ENCODE peak calls at places on chromosomes 11 and 22, in eight cellular contexts. One of them, this sample, is unnamed.

GRCh38 chr11:116202922-116203321 is 569.9 kb downstream of the BUD13 start:
- DNase-seq in GM12892: no peak
- DNase-seq in activated T-helper 1 cell treated with anti-CD3 and anti-CD28 coated beads, Interleukin-12 subunit alpha, Interleukin-12 subunit beta, Interleukin-2, Interleukin-4 antibody, amounts not matched to agents 30 ng/mL and 10 ng/mL and 1 ng/mL, durations not matched to agents 14 hours and 24 hours and 36 hours: no peak
- DNase-seq in GM23248: no peak
- DNase-seq in body of pancreas: no peak
- DNase-seq in activated naive CD4-positive, alpha-beta T cell treated with anti-CD3 and anti-CD28 coated beads, Interleukin-2, amount 50 U/mL, for 16 hours: no peak
- DNase-seq in chondrocyte: no peak
- DNase-seq in mucosa of descending colon: no peak
- DNase-seq in this sample: no peak

GRCh38 chr22:47663615-47664605 is 901.5 kb downstream of the TBC1D22A start:
- DNase-seq in chondrocyte: no peak
- DNase-seq in activated naive CD4-positive, alpha-beta T cell treated with anti-CD3 and anti-CD28 coated beads, Interleukin-2, amount 50 U/mL, for 16 hours: no peak
- DNase-seq in GM23248: no peak
- DNase-seq in activated T-helper 1 cell treated with anti-CD3 and anti-CD28 coated beads, Interleukin-12 subunit alpha, Interleukin-12 subunit beta, Interleukin-2, Interleukin-4 antibody, amounts not matched to agents 30 ng/mL and 10 ng/mL and 1 ng/mL, durations not matched to agents 14 hours and 24 hours and 36 hours: no peak
- DNase-seq in body of pancreas: no peak
- DNase-seq in GM12892: no peak
- DNase-seq in mucosa of descending colon: no peak
- DNase-seq in this sample: no peak

GRCh38 chr11:36455658-36456111 is 54.4 kb downstream of the TRAF6 start:
- DNase-seq in activated T-helper 1 cell treated with anti-CD3 and anti-CD28 coated beads, Interleukin-12 subunit alpha, Interleukin-12 subunit beta, Interleukin-2, Interleukin-4 antibody, amounts not matched to agents 30 ng/mL and 10 ng/mL and 1 ng/mL, durations not matched to agents 14 hours and 24 hours and 36 hours: no peak
- DNase-seq in body of pancreas: peak
- DNase-seq in GM12892: no peak
- DNase-seq in GM23248: peak
- DNase-seq in mucosa of descending colon: peak
- DNase-seq in chondrocyte: peak
- DNase-seq in activated naive CD4-positive, alpha-beta T cell treated with anti-CD3 and anti-CD28 coated beads, Interleukin-2, amount 50 U/mL, for 16 hours: no peak
- DNase-seq in this sample: peak

GRCh38 chr11:120058931-120059330 is 79.0 kb downstream of the TRIM29 start:
- DNase-seq in GM12892: no peak
- DNase-seq in body of pancreas: no peak
- DNase-seq in activated T-helper 1 cell treated with anti-CD3 and anti-CD28 coated beads, Interleukin-12 subunit alpha, Interleukin-12 subunit beta, Interleukin-2, Interleukin-4 antibody, amounts not matched to agents 30 ng/mL and 10 ng/mL and 1 ng/mL, durations not matched to agents 14 hours and 24 hours and 36 hours: no peak
- DNase-seq in chondrocyte: no peak
- DNase-seq in mucosa of descending colon: no peak
- DNase-seq in GM23248: no peak
- DNase-seq in activated naive CD4-positive, alpha-beta T cell treated with anti-CD3 and anti-CD28 coated beads, Interleukin-2, amount 50 U/mL, for 16 hours: no peak
- DNase-seq in this sample: no peak

GRCh38 chr22:41382098-41382578 is 396 bp downstream of the TEF start:
- DNase-seq in body of pancreas: peak
- DNase-seq in GM23248: peak
- DNase-seq in mucosa of descending colon: peak
- DNase-seq in activated naive CD4-positive, alpha-beta T cell treated with anti-CD3 and anti-CD28 coated beads, Interleukin-2, amount 50 U/mL, for 16 hours: peak
- DNase-seq in activated T-helper 1 cell treated with anti-CD3 and anti-CD28 coated beads, Interleukin-12 subunit alpha, Interleukin-12 subunit beta, Interleukin-2, Interleukin-4 antibody, amounts not matched to agents 30 ng/mL and 10 ng/mL and 1 ng/mL, durations not matched to agents 14 hours and 24 hours and 36 hours: peak
- DNase-seq in chondrocyte: no peak
- DNase-seq in GM12892: peak
- DNase-seq in this sample: no peak

GRCh38 chr11:1470681-1471611 is 15.6 kb downstream of the MOB2 start:
- DNase-seq in body of pancreas: no peak
- DNase-seq in mucosa of descending colon: no peak
- DNase-seq in activated naive CD4-positive, alpha-beta T cell treated with anti-CD3 and anti-CD28 coated beads, Interleukin-2, amount 50 U/mL, for 16 hours: no peak
- DNase-seq in activated T-helper 1 cell treated with anti-CD3 and anti-CD28 coated beads, Interleukin-12 subunit alpha, Interleukin-12 subunit beta, Interleukin-2, Interleukin-4 antibody, amounts not matched to agents 30 ng/mL and 10 ng/mL and 1 ng/mL, durations not matched to agents 14 hours and 24 hours and 36 hours: no peak
- DNase-seq in GM23248: no peak
- DNase-seq in chondrocyte: peak
- DNase-seq in GM12892: no peak
- DNase-seq in this sample: no peak

GRCh38 chr11:33161120-33162005 is at the start of gene CSTF3:
- DNase-seq in activated naive CD4-positive, alpha-beta T cell treated with anti-CD3 and anti-CD28 coated beads, Interleukin-2, amount 50 U/mL, for 16 hours: peak
- DNase-seq in GM12892: peak
- DNase-seq in body of pancreas: peak
- DNase-seq in activated T-helper 1 cell treated with anti-CD3 and anti-CD28 coated beads, Interleukin-12 subunit alpha, Interleukin-12 subunit beta, Interleukin-2, Interleukin-4 antibody, amounts not matched to agents 30 ng/mL and 10 ng/mL and 1 ng/mL, durations not matched to agents 14 hours and 24 hours and 36 hours: peak
- DNase-seq in GM23248: peak
- DNase-seq in mucosa of descending colon: peak
- DNase-seq in chondrocyte: peak
- DNase-seq in this sample: peak

GRCh38 chr11:67266424-67267187 is at the start of gene GRK2:
- DNase-seq in GM23248: peak
- DNase-seq in chondrocyte: peak
- DNase-seq in GM12892: no peak
- DNase-seq in activated naive CD4-positive, alpha-beta T cell treated with anti-CD3 and anti-CD28 coated beads, Interleukin-2, amount 50 U/mL, for 16 hours: peak
- DNase-seq in body of pancreas: peak
- DNase-seq in activated T-helper 1 cell treated with anti-CD3 and anti-CD28 coated beads, Interleukin-12 subunit alpha, Interleukin-12 subunit beta, Interleukin-2, Interleukin-4 antibody, amounts not matched to agents 30 ng/mL and 10 ng/mL and 1 ng/mL, durations not matched to agents 14 hours and 24 hours and 36 hours: no peak
- DNase-seq in mucosa of descending colon: no peak
- DNase-seq in this sample: no peak

GRCh38 chr22:28994522-28994921 is 67.1 kb downstream of the C22orf31 start:
- DNase-seq in chondrocyte: no peak
- DNase-seq in body of pancreas: no peak
- DNase-seq in GM12892: no peak
- DNase-seq in GM23248: no peak
- DNase-seq in activated naive CD4-positive, alpha-beta T cell treated with anti-CD3 and anti-CD28 coated beads, Interleukin-2, amount 50 U/mL, for 16 hours: no peak
- DNase-seq in mucosa of descending colon: no peak
- DNase-seq in activated T-helper 1 cell treated with anti-CD3 and anti-CD28 coated beads, Interleukin-12 subunit alpha, Interleukin-12 subunit beta, Interleukin-2, Interleukin-4 antibody, amounts not matched to agents 30 ng/mL and 10 ng/mL and 1 ng/mL, durations not matched to agents 14 hours and 24 hours and 36 hours: no peak
- DNase-seq in this sample: no peak

GRCh38 chr22:26643368-26644100 is 13.9 kb upstream of the MIAT start:
- DNase-seq in activated T-helper 1 cell treated with anti-CD3 and anti-CD28 coated beads, Interleukin-12 subunit alpha, Interleukin-12 subunit beta, Interleukin-2, Interleukin-4 antibody, amounts not matched to agents 30 ng/mL and 10 ng/mL and 1 ng/mL, durations not matched to agents 14 hours and 24 hours and 36 hours: no peak
- DNase-seq in mucosa of descending colon: no peak
- DNase-seq in activated naive CD4-positive, alpha-beta T cell treated with anti-CD3 and anti-CD28 coated beads, Interleukin-2, amount 50 U/mL, for 16 hours: no peak
- DNase-seq in chondrocyte: no peak
- DNase-seq in GM23248: no peak
- DNase-seq in GM12892: no peak
- DNase-seq in body of pancreas: no peak
- DNase-seq in this sample: no peak

GRCh38 chr11:125679837-125680236 is 810 bp downstream of the ACRV1 start:
- DNase-seq in GM12892: no peak
- DNase-seq in body of pancreas: no peak
- DNase-seq in GM23248: no peak
- DNase-seq in mucosa of descending colon: no peak
- DNase-seq in activated naive CD4-positive, alpha-beta T cell treated with anti-CD3 and anti-CD28 coated beads, Interleukin-2, amount 50 U/mL, for 16 hours: no peak
- DNase-seq in chondrocyte: no peak
- DNase-seq in activated T-helper 1 cell treated with anti-CD3 and anti-CD28 coated beads, Interleukin-12 subunit alpha, Interleukin-12 subunit beta, Interleukin-2, Interleukin-4 antibody, amounts not matched to agents 30 ng/mL and 10 ng/mL and 1 ng/mL, durations not matched to agents 14 hours and 24 hours and 36 hours: no peak
- DNase-seq in this sample: no peak

GRCh38 chr11:65434057-65434666 is 11.6 kb downstream of the NEAT1 start:
- DNase-seq in activated T-helper 1 cell treated with anti-CD3 and anti-CD28 coated beads, Interleukin-12 subunit alpha, Interleukin-12 subunit beta, Interleukin-2, Interleukin-4 antibody, amounts not matched to agents 30 ng/mL and 10 ng/mL and 1 ng/mL, durations not matched to agents 14 hours and 24 hours and 36 hours: no peak
- DNase-seq in body of pancreas: no peak
- DNase-seq in GM12892: no peak
- DNase-seq in mucosa of descending colon: no peak
- DNase-seq in GM23248: peak
- DNase-seq in chondrocyte: no peak
- DNase-seq in activated naive CD4-positive, alpha-beta T cell treated with anti-CD3 and anti-CD28 coated beads, Interleukin-2, amount 50 U/mL, for 16 hours: no peak
- DNase-seq in this sample: peak

GRCh38 chr11:114607753-114608459 is 12.3 kb upstream of the NXPE4 start:
- DNase-seq in chondrocyte: no peak
- DNase-seq in mucosa of descending colon: peak
- DNase-seq in GM12892: no peak
- DNase-seq in activated naive CD4-positive, alpha-beta T cell treated with anti-CD3 and anti-CD28 coated beads, Interleukin-2, amount 50 U/mL, for 16 hours: no peak
- DNase-seq in activated T-helper 1 cell treated with anti-CD3 and anti-CD28 coated beads, Interleukin-12 subunit alpha, Interleukin-12 subunit beta, Interleukin-2, Interleukin-4 antibody, amounts not matched to agents 30 ng/mL and 10 ng/mL and 1 ng/mL, durations not matched to agents 14 hours and 24 hours and 36 hours: no peak
- DNase-seq in body of pancreas: no peak
- DNase-seq in GM23248: peak
- DNase-seq in this sample: no peak

GRCh38 chr11:85867751-85868150 is 12.6 kb downstream of the CCDC83 start:
- DNase-seq in body of pancreas: no peak
- DNase-seq in chondrocyte: no peak
- DNase-seq in GM12892: no peak
- DNase-seq in activated T-helper 1 cell treated with anti-CD3 and anti-CD28 coated beads, Interleukin-12 subunit alpha, Interleukin-12 subunit beta, Interleukin-2, Interleukin-4 antibody, amounts not matched to agents 30 ng/mL and 10 ng/mL and 1 ng/mL, durations not matched to agents 14 hours and 24 hours and 36 hours: no peak
- DNase-seq in mucosa of descending colon: no peak
- DNase-seq in activated naive CD4-positive, alpha-beta T cell treated with anti-CD3 and anti-CD28 coated beads, Interleukin-2, amount 50 U/mL, for 16 hours: no peak
- DNase-seq in GM23248: peak
- DNase-seq in this sample: no peak

GRCh38 chr11:39236916-39237315 is 2222.5 kb downstream of the LRRC4C start:
- DNase-seq in activated naive CD4-positive, alpha-beta T cell treated with anti-CD3 and anti-CD28 coated beads, Interleukin-2, amount 50 U/mL, for 16 hours: no peak
- DNase-seq in GM12892: no peak
- DNase-seq in activated T-helper 1 cell treated with anti-CD3 and anti-CD28 coated beads, Interleukin-12 subunit alpha, Interleukin-12 subunit beta, Interleukin-2, Interleukin-4 antibody, amounts not matched to agents 30 ng/mL and 10 ng/mL and 1 ng/mL, durations not matched to agents 14 hours and 24 hours and 36 hours: no peak
- DNase-seq in GM23248: no peak
- DNase-seq in chondrocyte: no peak
- DNase-seq in body of pancreas: no peak
- DNase-seq in mucosa of descending colon: no peak
- DNase-seq in this sample: peak

GRCh38 chr11:102061276-102061675 is 14.0 kb downstream of the CFAP300 start:
- DNase-seq in GM23248: peak
- DNase-seq in mucosa of descending colon: no peak
- DNase-seq in activated T-helper 1 cell treated with anti-CD3 and anti-CD28 coated beads, Interleukin-12 subunit alpha, Interleukin-12 subunit beta, Interleukin-2, Interleukin-4 antibody, amounts not matched to agents 30 ng/mL and 10 ng/mL and 1 ng/mL, durations not matched to agents 14 hours and 24 hours and 36 hours: no peak
- DNase-seq in activated naive CD4-positive, alpha-beta T cell treated with anti-CD3 and anti-CD28 coated beads, Interleukin-2, amount 50 U/mL, for 16 hours: no peak
- DNase-seq in body of pancreas: no peak
- DNase-seq in GM12892: no peak
- DNase-seq in chondrocyte: no peak
- DNase-seq in this sample: no peak

GRCh38 chr11:2154889-2155288 is 6.1 kb downstream of the INS start:
- DNase-seq in GM12892: no peak
- DNase-seq in mucosa of descending colon: no peak
- DNase-seq in activated naive CD4-positive, alpha-beta T cell treated with anti-CD3 and anti-CD28 coated beads, Interleukin-2, amount 50 U/mL, for 16 hours: no peak
- DNase-seq in chondrocyte: no peak
- DNase-seq in activated T-helper 1 cell treated with anti-CD3 and anti-CD28 coated beads, Interleukin-12 subunit alpha, Interleukin-12 subunit beta, Interleukin-2, Interleukin-4 antibody, amounts not matched to agents 30 ng/mL and 10 ng/mL and 1 ng/mL, durations not matched to agents 14 hours and 24 hours and 36 hours: no peak
- DNase-seq in body of pancreas: no peak
- DNase-seq in GM23248: no peak
- DNase-seq in this sample: no peak

GRCh38 chr22:38766076-38766777 is 10.4 kb upstream of the SUN2 start:
- DNase-seq in GM12892: peak
- DNase-seq in activated naive CD4-positive, alpha-beta T cell treated with anti-CD3 and anti-CD28 coated beads, Interleukin-2, amount 50 U/mL, for 16 hours: peak
- DNase-seq in mucosa of descending colon: peak
- DNase-seq in activated T-helper 1 cell treated with anti-CD3 and anti-CD28 coated beads, Interleukin-12 subunit alpha, Interleukin-12 subunit beta, Interleukin-2, Interleukin-4 antibody, amounts not matched to agents 30 ng/mL and 10 ng/mL and 1 ng/mL, durations not matched to agents 14 hours and 24 hours and 36 hours: peak
- DNase-seq in GM23248: peak
- DNase-seq in chondrocyte: no peak
- DNase-seq in body of pancreas: peak
- DNase-seq in this sample: peak

GRCh38 chr11:64344160-64344559 is 4.2 kb downstream of the CCDC88B start:
- DNase-seq in chondrocyte: no peak
- DNase-seq in GM12892: no peak
- DNase-seq in body of pancreas: no peak
- DNase-seq in activated T-helper 1 cell treated with anti-CD3 and anti-CD28 coated beads, Interleukin-12 subunit alpha, Interleukin-12 subunit beta, Interleukin-2, Interleukin-4 antibody, amounts not matched to agents 30 ng/mL and 10 ng/mL and 1 ng/mL, durations not matched to agents 14 hours and 24 hours and 36 hours: no peak
- DNase-seq in GM23248: no peak
- DNase-seq in mucosa of descending colon: no peak
- DNase-seq in activated naive CD4-positive, alpha-beta T cell treated with anti-CD3 and anti-CD28 coated beads, Interleukin-2, amount 50 U/mL, for 16 hours: no peak
- DNase-seq in this sample: no peak

GRCh38 chr11:30774451-30774850 is 188.3 kb upstream of the MPPED2 start:
- DNase-seq in GM12892: no peak
- DNase-seq in GM23248: no peak
- DNase-seq in activated naive CD4-positive, alpha-beta T cell treated with anti-CD3 and anti-CD28 coated beads, Interleukin-2, amount 50 U/mL, for 16 hours: no peak
- DNase-seq in activated T-helper 1 cell treated with anti-CD3 and anti-CD28 coated beads, Interleukin-12 subunit alpha, Interleukin-12 subunit beta, Interleukin-2, Interleukin-4 antibody, amounts not matched to agents 30 ng/mL and 10 ng/mL and 1 ng/mL, durations not matched to agents 14 hours and 24 hours and 36 hours: no peak
- DNase-seq in body of pancreas: no peak
- DNase-seq in chondrocyte: no peak
- DNase-seq in mucosa of descending colon: no peak
- DNase-seq in this sample: no peak

GRCh38 chr11:2661173-2662023 is 38.4 kb downstream of the KCNQ1OT1 start:
- DNase-seq in body of pancreas: no peak
- DNase-seq in activated naive CD4-positive, alpha-beta T cell treated with anti-CD3 and anti-CD28 coated beads, Interleukin-2, amount 50 U/mL, for 16 hours: no peak
- DNase-seq in GM12892: no peak
- DNase-seq in mucosa of descending colon: no peak
- DNase-seq in activated T-helper 1 cell treated with anti-CD3 and anti-CD28 coated beads, Interleukin-12 subunit alpha, Interleukin-12 subunit beta, Interleukin-2, Interleukin-4 antibody, amounts not matched to agents 30 ng/mL and 10 ng/mL and 1 ng/mL, durations not matched to agents 14 hours and 24 hours and 36 hours: no peak
- DNase-seq in chondrocyte: peak
- DNase-seq in GM23248: no peak
- DNase-seq in this sample: no peak

GRCh38 chr22:47012589-47013365 is 250.3 kb downstream of the TBC1D22A start:
- DNase-seq in activated T-helper 1 cell treated with anti-CD3 and anti-CD28 coated beads, Interleukin-12 subunit alpha, Interleukin-12 subunit beta, Interleukin-2, Interleukin-4 antibody, amounts not matched to agents 30 ng/mL and 10 ng/mL and 1 ng/mL, durations not matched to agents 14 hours and 24 hours and 36 hours: no peak
- DNase-seq in mucosa of descending colon: no peak
- DNase-seq in GM23248: peak
- DNase-seq in activated naive CD4-positive, alpha-beta T cell treated with anti-CD3 and anti-CD28 coated beads, Interleukin-2, amount 50 U/mL, for 16 hours: no peak
- DNase-seq in GM12892: no peak
- DNase-seq in chondrocyte: no peak
- DNase-seq in body of pancreas: no peak
- DNase-seq in this sample: no peak

This sample was measured in Caki2.